ENCODE peak calls at places on chromosomes 4 and X, in five cellular contexts. One of them, this sample, is unnamed.
A peak's percentile ranks its signal among the peaks of the same experiment; 100 is the strongest.

GRCh38 chr4:55765070-55765469 is 54.5 kb upstream of the EXOC1L start:
- DNase-seq in fibroblast of the aortic adventitia: no peak
- DNase-seq in right atrium auricular region: no peak
- DNase-seq in mesothelial cell of epicardium: no peak
- DNase-seq in SK-N-SH: no peak
- DNase-seq in this sample: no peak

GRCh38 chrX:23820235-23820782 is 37.3 kb downstream of the SAT1 start:
- DNase-seq in right atrium auricular region: no peak
- DNase-seq in fibroblast of the aortic adventitia: no peak
- DNase-seq in mesothelial cell of epicardium: no peak
- DNase-seq in SK-N-SH: no peak
- DNase-seq in this sample: no peak

GRCh38 chr4:175253184-175253902 is 335.2 kb downstream of the ADAM29 start:
- DNase-seq in mesothelial cell of epicardium: no peak
- DNase-seq in SK-N-SH: no peak
- DNase-seq in fibroblast of the aortic adventitia: no peak
- DNase-seq in right atrium auricular region: no peak
- DNase-seq in this sample: no peak

GRCh38 chrX:109732319-109732779 is 708 bp downstream of the ACSL4 start:
- DNase-seq in fibroblast of the aortic adventitia: peak; percentile 55
- DNase-seq in mesothelial cell of epicardium: no peak
- DNase-seq in SK-N-SH: peak; percentile 35
- DNase-seq in right atrium auricular region: no peak
- DNase-seq in this sample: no peak

GRCh38 chr4:24980064-24980690 is 50.6 kb downstream of the LGI2 start:
- DNase-seq in SK-N-SH: peak; percentile 53
- DNase-seq in fibroblast of the aortic adventitia: peak; percentile 83
- DNase-seq in right atrium auricular region: peak; percentile 78
- DNase-seq in mesothelial cell of epicardium: peak; percentile 59
- DNase-seq in this sample: peak; percentile 32

GRCh38 chr4:146472404-146472803 is 49.3 kb downstream of the SLC10A7 start:
- DNase-seq in SK-N-SH: peak; percentile 42
- DNase-seq in mesothelial cell of epicardium: no peak
- DNase-seq in fibroblast of the aortic adventitia: no peak
- DNase-seq in right atrium auricular region: no peak
- DNase-seq in this sample: no peak

GRCh38 chrX:47232197-47232802 is 509 bp upstream of the USP11 start:
- DNase-seq in mesothelial cell of epicardium: no peak
- DNase-seq in SK-N-SH: no peak
- DNase-seq in fibroblast of the aortic adventitia: no peak
- DNase-seq in right atrium auricular region: no peak
- DNase-seq in this sample: no peak

GRCh38 chr4:186958951-186959350 is 235.3 kb upstream of the FAT1 start:
- DNase-seq in right atrium auricular region: no peak
- DNase-seq in SK-N-SH: no peak
- DNase-seq in fibroblast of the aortic adventitia: no peak
- DNase-seq in mesothelial cell of epicardium: no peak
- DNase-seq in this sample: no peak

GRCh38 chr4:100100985-100101384 is 89.3 kb downstream of the DDIT4L start:
- DNase-seq in right atrium auricular region: no peak
- DNase-seq in mesothelial cell of epicardium: no peak
- DNase-seq in SK-N-SH: no peak
- DNase-seq in fibroblast of the aortic adventitia: no peak
- DNase-seq in this sample: no peak

GRCh38 chrX:21529771-21530170 is 128.4 kb downstream of the KLHL34 start:
- DNase-seq in right atrium auricular region: no peak
- DNase-seq in SK-N-SH: no peak
- DNase-seq in fibroblast of the aortic adventitia: no peak
- DNase-seq in mesothelial cell of epicardium: no peak
- DNase-seq in this sample: no peak

GRCh38 chr4:117588771-117589170 is 445.5 kb upstream of the NDST3 start:
- DNase-seq in mesothelial cell of epicardium: no peak
- DNase-seq in fibroblast of the aortic adventitia: no peak
- DNase-seq in SK-N-SH: no peak
- DNase-seq in right atrium auricular region: no peak
- DNase-seq in this sample: no peak

GRCh38 chr4:85779165-85779564 is 304.2 kb downstream of the ARHGAP24 start:
- DNase-seq in right atrium auricular region: no peak
- DNase-seq in fibroblast of the aortic adventitia: peak; percentile 65
- DNase-seq in mesothelial cell of epicardium: no peak
- DNase-seq in SK-N-SH: no peak
- DNase-seq in this sample: no peak

GRCh38 chrX:2572740-2573139 is 72.0 kb upstream of the DHRSX start:
- DNase-seq in mesothelial cell of epicardium: no peak
- DNase-seq in fibroblast of the aortic adventitia: no peak
- DNase-seq in right atrium auricular region: no peak
- DNase-seq in SK-N-SH: no peak
- DNase-seq in this sample: no peak

GRCh38 chr4:7518871-7519637 is 84.3 kb upstream of the PSAPL1 start:
- DNase-seq in fibroblast of the aortic adventitia: no peak
- DNase-seq in SK-N-SH: peak; percentile 84
- DNase-seq in mesothelial cell of epicardium: no peak
- DNase-seq in right atrium auricular region: no peak
- DNase-seq in this sample: no peak

GRCh38 chrX:3548743-3549441 is 164.6 kb downstream of the PRKX start:
- DNase-seq in right atrium auricular region: no peak
- DNase-seq in SK-N-SH: peak; percentile 14
- DNase-seq in mesothelial cell of epicardium: no peak
- DNase-seq in fibroblast of the aortic adventitia: peak; percentile 87
- DNase-seq in this sample: no peak

GRCh38 chrX:118205996-118206395 is 89.4 kb upstream of the KLHL13 start:
- DNase-seq in fibroblast of the aortic adventitia: no peak
- DNase-seq in right atrium auricular region: no peak
- DNase-seq in mesothelial cell of epicardium: no peak
- DNase-seq in SK-N-SH: no peak
- DNase-seq in this sample: no peak

GRCh38 chr4:87092389-87093141 is 127.9 kb downstream of the KLHL8 start:
- DNase-seq in mesothelial cell of epicardium: peak; percentile 47
- DNase-seq in right atrium auricular region: no peak
- DNase-seq in SK-N-SH: peak; percentile 40
- DNase-seq in fibroblast of the aortic adventitia: peak; percentile 88
- DNase-seq in this sample: no peak

GRCh38 chr4:25001499-25001898 is 29.2 kb downstream of the LGI2 start:
- DNase-seq in mesothelial cell of epicardium: no peak
- DNase-seq in right atrium auricular region: no peak
- DNase-seq in fibroblast of the aortic adventitia: no peak
- DNase-seq in SK-N-SH: no peak
- DNase-seq in this sample: no peak

GRCh38 chr4:88276952-88277710 is 7.2 kb downstream of the PPM1K start:
- DNase-seq in fibroblast of the aortic adventitia: no peak
- DNase-seq in mesothelial cell of epicardium: no peak
- DNase-seq in right atrium auricular region: no peak
- DNase-seq in SK-N-SH: no peak
- DNase-seq in this sample: no peak

GRCh38 chr4:86921608-86922252 is 13.1 kb upstream of the AFF1 start:
- DNase-seq in mesothelial cell of epicardium: no peak
- DNase-seq in fibroblast of the aortic adventitia: no peak
- DNase-seq in right atrium auricular region: no peak
- DNase-seq in SK-N-SH: no peak
- DNase-seq in this sample: no peak

GRCh38 chr4:74283614-74284013 is 24.7 kb upstream of the EPGN start:
- DNase-seq in mesothelial cell of epicardium: no peak
- DNase-seq in fibroblast of the aortic adventitia: peak; percentile 55
- DNase-seq in SK-N-SH: no peak
- DNase-seq in right atrium auricular region: no peak
- DNase-seq in this sample: no peak

GRCh38 chr4:184147858-184148799 is 69.5 kb downstream of the ENPP6 start:
- DNase-seq in fibroblast of the aortic adventitia: peak; percentile 56
- DNase-seq in SK-N-SH: no peak
- DNase-seq in right atrium auricular region: no peak
- DNase-seq in mesothelial cell of epicardium: no peak
- DNase-seq in this sample: no peak

GRCh38 chr4:113467581-113467980 is 294.0 kb downstream of the CAMK2D start:
- DNase-seq in right atrium auricular region: no peak
- DNase-seq in mesothelial cell of epicardium: no peak
- DNase-seq in fibroblast of the aortic adventitia: peak; percentile 79
- DNase-seq in SK-N-SH: no peak
- DNase-seq in this sample: no peak

GRCh38 chr4:154491731-154492249 is at the start of gene DCHS2:
- DNase-seq in mesothelial cell of epicardium: peak; percentile 54
- DNase-seq in fibroblast of the aortic adventitia: no peak
- DNase-seq in SK-N-SH: peak; percentile 55
- DNase-seq in right atrium auricular region: no peak
- DNase-seq in this sample: peak; percentile 20

GRCh38 chrX:11464836-11465458 is 171.7 kb downstream of the AMELX start:
- DNase-seq in SK-N-SH: no peak
- DNase-seq in right atrium auricular region: no peak
- DNase-seq in fibroblast of the aortic adventitia: no peak
- DNase-seq in mesothelial cell of epicardium: no peak
- DNase-seq in this sample: no peak

GRCh38 chr4:73408181-73408867 is 4.2 kb downstream of the ALB start:
- DNase-seq in mesothelial cell of epicardium: no peak
- DNase-seq in fibroblast of the aortic adventitia: no peak
- DNase-seq in SK-N-SH: no peak
- DNase-seq in right atrium auricular region: no peak
- DNase-seq in this sample: no peak

GRCh38 chr4:6461301-6462165 is 10.9 kb downstream of the PPP2R2C start:
- DNase-seq in fibroblast of the aortic adventitia: no peak
- DNase-seq in mesothelial cell of epicardium: peak; percentile 24
- DNase-seq in right atrium auricular region: no peak
- DNase-seq in SK-N-SH: no peak
- DNase-seq in this sample: peak; percentile 4

GRCh38 chr4:175373031-175373430 is 439.0 kb downstream of the GPM6A start:
- DNase-seq in fibroblast of the aortic adventitia: peak; percentile 41
- DNase-seq in mesothelial cell of epicardium: no peak
- DNase-seq in right atrium auricular region: no peak
- DNase-seq in SK-N-SH: no peak
- DNase-seq in this sample: no peak

GRCh38 chr4:136873555-136873954 is 658.7 kb downstream of the PCDH18 start:
- DNase-seq in mesothelial cell of epicardium: no peak
- DNase-seq in right atrium auricular region: no peak
- DNase-seq in fibroblast of the aortic adventitia: no peak
- DNase-seq in SK-N-SH: no peak
- DNase-seq in this sample: no peak

GRCh38 chr4:8191136-8191747 is 7.8 kb upstream of the SH3TC1 start:
- DNase-seq in SK-N-SH: no peak
- DNase-seq in mesothelial cell of epicardium: no peak
- DNase-seq in right atrium auricular region: peak; percentile 89
- DNase-seq in fibroblast of the aortic adventitia: peak; percentile 25
- DNase-seq in this sample: no peak

GRCh38 chr4:54093609-54094240 is 6.2 kb upstream of the GSX2 start:
- DNase-seq in fibroblast of the aortic adventitia: no peak
- DNase-seq in SK-N-SH: no peak
- DNase-seq in right atrium auricular region: no peak
- DNase-seq in mesothelial cell of epicardium: no peak
- DNase-seq in this sample: no peak

GRCh38 chrX:136671006-136671610 is 23.1 kb downstream of the CD40LG start:
- DNase-seq in mesothelial cell of epicardium: no peak
- DNase-seq in fibroblast of the aortic adventitia: no peak
- DNase-seq in right atrium auricular region: no peak
- DNase-seq in SK-N-SH: no peak
- DNase-seq in this sample: no peak

GRCh38 chr4:67714955-67715354 is 14.0 kb upstream of the UBA6 start:
- DNase-seq in mesothelial cell of epicardium: no peak
- DNase-seq in fibroblast of the aortic adventitia: no peak
- DNase-seq in SK-N-SH: no peak
- DNase-seq in right atrium auricular region: no peak
- DNase-seq in this sample: no peak
- TF ChIP-seq CTCF in mesothelial cell of epicardium: no peak
- TF ChIP-seq CTCF in fibroblast of the aortic adventitia: no peak
- TF ChIP-seq CTCF in SK-N-SH: no peak
- TF ChIP-seq CTCF in right atrium auricular region: no peak
- TF ChIP-seq CTCF in this sample: no peak

GRCh38 chrX:13764765-13765164 is 30.2 kb downstream of the OFD1 start:
- DNase-seq in mesothelial cell of epicardium: no peak
- DNase-seq in fibroblast of the aortic adventitia: no peak
- DNase-seq in SK-N-SH: peak; percentile 72
- DNase-seq in right atrium auricular region: no peak
- DNase-seq in this sample: no peak
- TF ChIP-seq CTCF in mesothelial cell of epicardium: no peak
- TF ChIP-seq CTCF in fibroblast of the aortic adventitia: peak; percentile 30
- TF ChIP-seq CTCF in SK-N-SH: peak; percentile 37
- TF ChIP-seq CTCF in right atrium auricular region: peak; percentile 40
- TF ChIP-seq CTCF in this sample: peak; percentile 52

GRCh38 chr4:23401572-23401971 is 488.3 kb downstream of the PPARGC1A start:
- DNase-seq in mesothelial cell of epicardium: no peak
- DNase-seq in SK-N-SH: no peak
- DNase-seq in right atrium auricular region: no peak
- DNase-seq in fibroblast of the aortic adventitia: no peak
- DNase-seq in this sample: no peak
- TF ChIP-seq CTCF in mesothelial cell of epicardium: no peak
- TF ChIP-seq CTCF in SK-N-SH: no peak
- TF ChIP-seq CTCF in right atrium auricular region: no peak
- TF ChIP-seq CTCF in fibroblast of the aortic adventitia: no peak
- TF ChIP-seq CTCF in this sample: no peak

GRCh38 chr4:169582203-169582602 is 30.2 kb downstream of the NEK1 start:
- DNase-seq in right atrium auricular region: no peak
- DNase-seq in mesothelial cell of epicardium: no peak
- DNase-seq in fibroblast of the aortic adventitia: no peak
- DNase-seq in SK-N-SH: no peak
- DNase-seq in this sample: no peak
- TF ChIP-seq CTCF in right atrium auricular region: no peak
- TF ChIP-seq CTCF in mesothelial cell of epicardium: no peak
- TF ChIP-seq CTCF in fibroblast of the aortic adventitia: no peak
- TF ChIP-seq CTCF in SK-N-SH: no peak
- TF ChIP-seq CTCF in this sample: no peak